ENCODE peak calls at places on chromosomes 5 and 9, in five cellular contexts. T, P, Y, V and E are unnamed samples.

GRCh38 chr5:147234098-147234824 is 565 bp upstream of the STK32A start:
- DNase-seq in T (no peak), P (no peak), Y (no peak), V (no peak), E (no peak)

GRCh38 chr5:16520806-16521205 is 55.2 kb upstream of the ZNF622 start:
- DNase-seq in T (no peak), P (no peak), Y (no peak), V (no peak), E (no peak)

GRCh38 chr5:116571568-116572321 is 2.9 kb downstream of the SEMA6A start:
- DNase-seq in T (peak), P (peak), Y (no peak), V (no peak), E (no peak)

GRCh38 chr9:115200711-115201505 is 83.0 kb upstream of the TNC start:
- DNase-seq in T (no peak), P (no peak), Y (no peak), V (no peak), E (no peak)

GRCh38 chr9:91727316-91727861 is 222.6 kb downstream of the ROR2 start:
- DNase-seq in T (peak), P (no peak), Y (peak), V (peak), E (no peak)

GRCh38 chr5:159211712-159212111 is 2.4 kb upstream of the RNF145 start:
- DNase-seq in T (no peak), P (no peak), Y (no peak), V (no peak), E (no peak)

GRCh38 chr5:98578438-98578837 is 195.0 kb upstream of the RGMB start:
- DNase-seq in T (no peak), P (no peak), Y (no peak), V (no peak), E (no peak)

GRCh38 chr9:16509946-16510504 is 360.4 kb downstream of the BNC2 start:
- DNase-seq in T (no peak), P (no peak), Y (no peak), V (no peak), E (no peak)

GRCh38 chr5:107671742-107672211 is 1.0 kb upstream of the EFNA5 start:
- DNase-seq in T (peak), P (no peak), Y (no peak), V (peak), E (no peak)

GRCh38 chr5:116518423-116518822 is 56.2 kb downstream of the SEMA6A start:
- DNase-seq in T (no peak), P (no peak), Y (no peak), V (no peak), E (no peak)